ENCODE peak calls at places on chromosomes 6 and 20, in seven cellular contexts. Z, F, E, C, M, S and V are unnamed samples.
A peak's percentile ranks its signal among the peaks of the same experiment; 100 is the strongest.

GRCh38 chr6:168050225-168050796 is 28.7 kb downstream of the FRMD1 start:
- DNase-seq in Z (no peak), F (no peak), E (no peak), C (no peak), M (no peak), S (no peak), V (no peak)

GRCh38 chr6:148417045-148417444 is 74.4 kb downstream of the SASH1 start:
- DNase-seq in Z (no peak), F (no peak), E (no peak), C (no peak), M (no peak), S (no peak), V (no peak)

GRCh38 chr20:50593005-50593335 is 82.8 kb downstream of the PTPN1 start:
- DNase-seq in Z (no peak), F (no peak), E (no peak), C (no peak), M (no peak), S (no peak), V (no peak)

GRCh38 chr20:62220666-62221568 is 839 bp upstream of the HRH3 start:
- DNase-seq in Z (no peak), F (no peak), E (no peak), C (no peak), M (no peak), S (no peak), V (no peak)

GRCh38 chr20:3815703-3816315 is 4.5 kb upstream of the AP5S1 start:
- DNase-seq in Z (no peak), F (no peak), E (no peak), C (no peak), M (no peak), S (no peak), V (no peak)

GRCh38 chr20:41423026-41423425 is 56.4 kb upstream of the EMILIN3 start:
- DNase-seq in Z (no peak), F (peak; percentile 69), E (no peak), C (no peak), M (peak; percentile 17), S (no peak), V (no peak)

GRCh38 chr6:36998723-36999466 is 6.6 kb upstream of the FGD2 start:
- DNase-seq in Z (no peak), F (no peak), E (no peak), C (peak; percentile 81), M (no peak), S (no peak), V (no peak)

GRCh38 chr20:17835941-17836861 is 132.4 kb downstream of the SNX5 start:
- DNase-seq in Z (no peak), F (no peak), E (no peak), C (no peak), M (peak; percentile 88), S (no peak), V (no peak)

GRCh38 chr6:169048806-169049205 is 204.8 kb downstream of the THBS2 start:
- DNase-seq in Z (no peak), F (no peak), E (no peak), C (no peak), M (no peak), S (no peak), V (no peak)

GRCh38 chr20:3677733-3678132 is 4.1 kb downstream of the ADAM33 start:
- DNase-seq in Z (no peak), F (no peak), E (no peak), C (no peak), M (peak; percentile 22), S (no peak), V (no peak)

GRCh38 chr20:7723284-7723683 is 217.0 kb downstream of the HAO1 start:
- DNase-seq in Z (no peak), F (no peak), E (no peak), C (no peak), M (peak; percentile 47), S (peak; percentile 65), V (peak; percentile 80)

GRCh38 chr6:8530775-8531435 is 95.6 kb upstream of the SLC35B3 start:
- DNase-seq in Z (no peak), F (no peak), E (no peak), C (no peak), M (no peak), S (no peak), V (no peak)

GRCh38 chr6:41462980-41463930 is 82.9 kb upstream of the FOXP4 start:
- DNase-seq in Z (no peak), F (no peak), E (peak; percentile 12), C (no peak), M (peak; percentile 78), S (peak; percentile 52), V (peak; percentile 70)

GRCh38 chr20:19683822-19684221 is 74.2 kb upstream of the RIN2 start:
- DNase-seq in Z (no peak), F (no peak), E (no peak), C (no peak), M (no peak), S (no peak), V (no peak)